ENCODE peak calls at places on chromosomes 7 and 10, in nine cellular contexts. G is AG09319, N is HFF-Myc, M is cardiac muscle cell, Y is neural progenitor cell, I is NCI-H1105 treated with DMSO at 0.1 percent for 48 hours, W is Peyer's patch, T is caudate nucleus, P is AG10803. H is an unnamed sample.

GRCh38 chr7:99837649-99838361 is 10.0 kb downstream of the CYP3A43 start:
- DNase-seq in W (no peak), P (peak), I (no peak), Y (no peak), M (peak), N (no peak), T (no peak), G (no peak), H (no peak)

GRCh38 chr7:134449596-134450194 is 9.2 kb downstream of the AKR1B1 start:
- DNase-seq in I (no peak), W (no peak), M (no peak), G (no peak), P (peak), Y (no peak), N (no peak), T (no peak), H (no peak)

GRCh38 chr10:114877301-114877644 is 55.7 kb downstream of the FHIP2A start:
- DNase-seq in P (no peak), Y (no peak), W (no peak), I (no peak), G (no peak), M (no peak), T (no peak), N (no peak), H (no peak)

GRCh38 chr7:4239991-4240812 is 441.9 kb upstream of the FOXK1 start:
- DNase-seq in M (no peak), T (no peak), G (no peak), I (no peak), W (no peak), Y (peak), N (no peak), P (no peak), H (no peak)

GRCh38 chr10:49139866-49140195 is 6.0 kb upstream of the FAM170B start:
- DNase-seq in G (no peak), T (no peak), I (no peak), M (peak), W (no peak), Y (no peak), P (peak), N (peak), H (no peak)

GRCh38 chr7:64651203-64651602 is 14.7 kb upstream of the ZNF107 start:
- DNase-seq in Y (no peak), M (no peak), N (no peak), T (no peak), I (no peak), W (no peak), G (no peak), P (no peak), H (no peak)

GRCh38 chr7:122532406-122533269 is 166.3 kb downstream of the RNF133 start:
- DNase-seq in P (peak), N (no peak), Y (peak), M (peak), T (no peak), G (no peak), I (peak), W (no peak), H (no peak)

GRCh38 chr10:131979821-131980270 is 1.9 kb downstream of the BNIP3 start:
- DNase-seq in T (no peak), I (no peak), M (peak), Y (peak), N (no peak), W (no peak), P (peak), G (no peak), H (no peak)

GRCh38 chr10:133126431-133127290 is 33.4 kb upstream of the KNDC1 start:
- DNase-seq in T (no peak), M (no peak), G (no peak), N (no peak), P (no peak), Y (no peak), I (no peak), W (peak), H (no peak)

GRCh38 chr10:110845756-110846620 is 25.7 kb upstream of the PDCD4 start:
- DNase-seq in Y (no peak), W (peak), I (no peak), N (no peak), T (no peak), P (no peak), M (no peak), G (no peak), H (no peak)

GRCh38 chr10:72808001-72808400 is 85.5 kb upstream of the OIT3 start:
- DNase-seq in N (no peak), Y (no peak), G (no peak), P (no peak), T (no peak), I (peak), M (no peak), W (no peak), H (no peak)

GRCh38 chr7:158015403-158016116 is 572.1 kb downstream of the PTPRN2 start:
- DNase-seq in T (no peak), P (no peak), M (no peak), I (peak), G (no peak), N (no peak), W (peak), Y (no peak), H (no peak)

GRCh38 chr7:149209518-149210269 is 14.3 kb downstream of the ZNF282 start:
- DNase-seq in N (peak), T (no peak), P (peak), W (peak), Y (peak), M (peak), G (no peak), I (no peak), H (no peak)

GRCh38 chr10:71708301-71708703 is 11.3 kb downstream of the C10orf105 start:
- DNase-seq in W (peak), Y (peak), M (peak), P (no peak), I (no peak), T (peak), N (no peak), G (no peak), H (peak)

GRCh38 chr7:28138837-28139236 is 41.8 kb downstream of the JAZF1 start:
- DNase-seq in P (no peak), N (no peak), G (no peak), W (no peak), Y (no peak), M (no peak), I (no peak), T (no peak), H (no peak)

GRCh38 chr7:53642361-53642760 is 606.9 kb downstream of the POM121L12 start:
- DNase-seq in Y (no peak), T (no peak), W (no peak), M (no peak), G (no peak), P (no peak), I (no peak), N (no peak), H (no peak)

GRCh38 chr10:129932996-129933395 is 31.1 kb downstream of the EBF3 start:
- DNase-seq in I (no peak), P (no peak), W (no peak), M (no peak), G (no peak), N (no peak), T (no peak), Y (no peak), H (no peak)

GRCh38 chr7:92427193-92427592 is 20.1 kb upstream of the GATAD1 start:
- DNase-seq in M (no peak), W (no peak), T (no peak), I (no peak), P (no peak), Y (no peak), N (no peak), G (no peak), H (no peak)

GRCh38 chr10:28838908-28839307 is 161.6 kb downstream of the BAMBI start:
- DNase-seq in T (no peak), I (no peak), W (no peak), N (no peak), Y (no peak), P (no peak), G (no peak), M (peak), H (no peak)

GRCh38 chr7:2072042-2072441 is 160.7 kb downstream of the MAD1L1 start:
- DNase-seq in I (no peak), M (no peak), T (no peak), N (no peak), G (no peak), P (no peak), W (no peak), Y (no peak), H (no peak)

GRCh38 chr10:3395487-3395886 is 222.9 kb upstream of the PITRM1 start:
- DNase-seq in G (no peak), T (no peak), N (no peak), I (peak), M (no peak), P (no peak), W (no peak), Y (no peak), H (no peak)

GRCh38 chr10:86218842-86219241 is 147.8 kb downstream of the GRID1 start:
- DNase-seq in W (peak), P (no peak), M (no peak), T (no peak), I (no peak), N (no peak), G (no peak), Y (no peak), H (no peak)

GRCh38 chr7:95631545-95631944 is 35.2 kb upstream of the PDK4 start:
- DNase-seq in M (no peak), P (no peak), W (no peak), Y (no peak), I (no peak), N (no peak), G (no peak), T (no peak), H (no peak)

GRCh38 chr7:44172803-44173424 is 16.3 kb downstream of the GCK start:
- DNase-seq in Y (no peak), G (no peak), T (no peak), M (no peak), N (no peak), I (peak), W (no peak), P (no peak), H (no peak)

GRCh38 chr7:147311332-147311731 is 1194.7 kb downstream of the CNTNAP2 start:
- DNase-seq in T (no peak), M (peak), W (no peak), I (no peak), G (no peak), N (no peak), P (peak), Y (no peak), H (no peak)

GRCh38 chr10:43845121-43845520 is 196.4 kb upstream of the ZNF32 start:
- DNase-seq in N (no peak), W (no peak), G (no peak), P (no peak), T (no peak), I (no peak), Y (no peak), M (no peak), H (no peak)

GRCh38 chr7:70229242-70229641 is 631.0 kb downstream of the AUTS2 start:
- DNase-seq in N (no peak), P (no peak), T (no peak), W (no peak), Y (no peak), G (no peak), I (peak), M (no peak), H (no peak)

GRCh38 chr10:17349717-17350116 is 104.7 kb downstream of the ST8SIA6 start:
- DNase-seq in N (no peak), I (no peak), P (no peak), T (no peak), Y (no peak), W (no peak), G (no peak), M (no peak), H (no peak)

GRCh38 chr10:123743441-123744225 is 77.5 kb downstream of the GPR26 start:
- DNase-seq in M (no peak), I (no peak), Y (no peak), T (no peak), W (no peak), P (peak), N (no peak), G (peak), H (no peak)

GRCh38 chr10:5400843-5401242 is 3.8 kb downstream of the TUBAL3 start:
- DNase-seq in I (no peak), P (no peak), Y (no peak), T (no peak), M (no peak), N (no peak), W (no peak), G (no peak), H (no peak)

GRCh38 chr7:1057416-1058291 is 13.3 kb downstream of the GPR146 start:
- DNase-seq in P (no peak), Y (no peak), M (no peak), T (no peak), W (no peak), I (no peak), N (no peak), G (no peak), H (no peak)